ENCODE peak calls at places on chromosome 13, in six cellular contexts. One of them, this sample, is unnamed.

GRCh38 chr13:50910483-50910805 is 853 bp downstream of the RNASEH2B start:
- DNase-seq in Kasumi-1: peak; percentile 55
- DNase-seq in non-pigmented ciliary epithelial cell: no peak
- DNase-seq in BJ: no peak
- DNase-seq in stimulated activated CD8-positive, alpha-beta memory T cell treated with anti-CD3 and anti-CD28 coated beads, Interleukin-4, amount 100 ng/mL, for 48 hours: no peak
- DNase-seq in effector CD4-positive, alpha-beta T cell: no peak
- DNase-seq in this sample: no peak

GRCh38 chr13:93865235-93865634 is 614.2 kb downstream of the DCT start:
- DNase-seq in BJ: no peak
- DNase-seq in non-pigmented ciliary epithelial cell: no peak
- DNase-seq in effector CD4-positive, alpha-beta T cell: no peak
- DNase-seq in stimulated activated CD8-positive, alpha-beta memory T cell treated with anti-CD3 and anti-CD28 coated beads, Interleukin-4, amount 100 ng/mL, for 48 hours: no peak
- DNase-seq in Kasumi-1: no peak
- DNase-seq in this sample: no peak

GRCh38 chr13:107480130-107480529 is 735.2 kb downstream of the LIG4 start:
- DNase-seq in stimulated activated CD8-positive, alpha-beta memory T cell treated with anti-CD3 and anti-CD28 coated beads, Interleukin-4, amount 100 ng/mL, for 48 hours: no peak
- DNase-seq in Kasumi-1: no peak
- DNase-seq in effector CD4-positive, alpha-beta T cell: no peak
- DNase-seq in non-pigmented ciliary epithelial cell: no peak
- DNase-seq in BJ: no peak
- DNase-seq in this sample: no peak

GRCh38 chr13:28505543-28506135 is 10.7 kb upstream of the FLT1 start:
- DNase-seq in stimulated activated CD8-positive, alpha-beta memory T cell treated with anti-CD3 and anti-CD28 coated beads, Interleukin-4, amount 100 ng/mL, for 48 hours: no peak
- DNase-seq in non-pigmented ciliary epithelial cell: no peak
- DNase-seq in BJ: no peak
- DNase-seq in Kasumi-1: peak; percentile 49
- DNase-seq in effector CD4-positive, alpha-beta T cell: no peak
- DNase-seq in this sample: no peak

GRCh38 chr13:34545461-34545860 is 396.6 kb upstream of the NBEA start:
- DNase-seq in Kasumi-1: no peak
- DNase-seq in effector CD4-positive, alpha-beta T cell: no peak
- DNase-seq in stimulated activated CD8-positive, alpha-beta memory T cell treated with anti-CD3 and anti-CD28 coated beads, Interleukin-4, amount 100 ng/mL, for 48 hours: no peak
- DNase-seq in non-pigmented ciliary epithelial cell: no peak
- DNase-seq in BJ: no peak
- DNase-seq in this sample: no peak

GRCh38 chr13:33756929-33757328 is 61.0 kb upstream of the RFC3 start:
- DNase-seq in stimulated activated CD8-positive, alpha-beta memory T cell treated with anti-CD3 and anti-CD28 coated beads, Interleukin-4, amount 100 ng/mL, for 48 hours: no peak
- DNase-seq in non-pigmented ciliary epithelial cell: no peak
- DNase-seq in effector CD4-positive, alpha-beta T cell: no peak
- DNase-seq in BJ: no peak
- DNase-seq in Kasumi-1: no peak
- DNase-seq in this sample: no peak

GRCh38 chr13:92012787-92013186 is 614.4 kb downstream of the GPC5 start:
- DNase-seq in effector CD4-positive, alpha-beta T cell: no peak
- DNase-seq in BJ: no peak
- DNase-seq in non-pigmented ciliary epithelial cell: no peak
- DNase-seq in stimulated activated CD8-positive, alpha-beta memory T cell treated with anti-CD3 and anti-CD28 coated beads, Interleukin-4, amount 100 ng/mL, for 48 hours: no peak
- DNase-seq in Kasumi-1: no peak
- DNase-seq in this sample: no peak

GRCh38 chr13:111232191-111232590 is 88.3 kb upstream of the TEX29 start:
- DNase-seq in Kasumi-1: no peak
- DNase-seq in stimulated activated CD8-positive, alpha-beta memory T cell treated with anti-CD3 and anti-CD28 coated beads, Interleukin-4, amount 100 ng/mL, for 48 hours: no peak
- DNase-seq in non-pigmented ciliary epithelial cell: no peak
- DNase-seq in BJ: no peak
- DNase-seq in effector CD4-positive, alpha-beta T cell: no peak
- DNase-seq in this sample: no peak

GRCh38 chr13:85616275-85616674 is 182.9 kb downstream of the SLITRK6 start:
- DNase-seq in BJ: no peak
- DNase-seq in effector CD4-positive, alpha-beta T cell: no peak
- DNase-seq in non-pigmented ciliary epithelial cell: no peak
- DNase-seq in Kasumi-1: no peak
- DNase-seq in stimulated activated CD8-positive, alpha-beta memory T cell treated with anti-CD3 and anti-CD28 coated beads, Interleukin-4, amount 100 ng/mL, for 48 hours: no peak
- DNase-seq in this sample: no peak

GRCh38 chr13:27709779-27710178 is 82.5 kb upstream of the GSX1 start:
- DNase-seq in effector CD4-positive, alpha-beta T cell: no peak
- DNase-seq in non-pigmented ciliary epithelial cell: no peak
- DNase-seq in BJ: no peak
- DNase-seq in stimulated activated CD8-positive, alpha-beta memory T cell treated with anti-CD3 and anti-CD28 coated beads, Interleukin-4, amount 100 ng/mL, for 48 hours: no peak
- DNase-seq in Kasumi-1: no peak
- DNase-seq in this sample: no peak

GRCh38 chr13:80235559-80236296 is 105.2 kb downstream of the SPRY2 start:
- DNase-seq in BJ: no peak
- DNase-seq in effector CD4-positive, alpha-beta T cell: no peak
- DNase-seq in non-pigmented ciliary epithelial cell: no peak
- DNase-seq in stimulated activated CD8-positive, alpha-beta memory T cell treated with anti-CD3 and anti-CD28 coated beads, Interleukin-4, amount 100 ng/mL, for 48 hours: no peak
- DNase-seq in Kasumi-1: no peak
- DNase-seq in this sample: no peak

GRCh38 chr13:24671367-24672117 is 8.7 kb upstream of the ATP12A start:
- DNase-seq in BJ: peak; percentile 85
- DNase-seq in stimulated activated CD8-positive, alpha-beta memory T cell treated with anti-CD3 and anti-CD28 coated beads, Interleukin-4, amount 100 ng/mL, for 48 hours: peak; percentile 27
- DNase-seq in non-pigmented ciliary epithelial cell: peak; percentile 49
- DNase-seq in Kasumi-1: peak; percentile 59
- DNase-seq in effector CD4-positive, alpha-beta T cell: no peak
- DNase-seq in this sample: peak; percentile 51